ENCODE peak calls at places on chromosomes 3 and 15, in seven cellular contexts. One of them, this sample, is unnamed.

GRCh38 chr3:177930771-177931170 is 605.5 kb upstream of the KCNMB2 start:
- DNase-seq in ascending aorta: no peak
- DNase-seq in adrenal gland: no peak
- DNase-seq in endothelial cell: no peak
- DNase-seq in suprapubic skin: no peak
- DNase-seq in fibroblast of mammary gland: no peak
- DNase-seq in GM12865: no peak
- DNase-seq in this sample: no peak

GRCh38 chr3:107604057-107604802 is 81.5 kb downstream of the BBX start:
- DNase-seq in endothelial cell: no peak
- DNase-seq in fibroblast of mammary gland: peak; percentile 73
- DNase-seq in suprapubic skin: no peak
- DNase-seq in ascending aorta: no peak
- DNase-seq in adrenal gland: no peak
- DNase-seq in GM12865: no peak
- DNase-seq in this sample: no peak

GRCh38 chr15:55222588-55222987 is 25.8 kb upstream of the RSL24D1 start:
- DNase-seq in adrenal gland: no peak
- DNase-seq in ascending aorta: no peak
- DNase-seq in suprapubic skin: no peak
- DNase-seq in fibroblast of mammary gland: no peak
- DNase-seq in GM12865: peak; percentile 47
- DNase-seq in endothelial cell: no peak
- DNase-seq in this sample: no peak

GRCh38 chr15:72229947-72230196 is 1.1 kb downstream of the PKM start:
- DNase-seq in adrenal gland: no peak
- DNase-seq in GM12865: no peak
- DNase-seq in fibroblast of mammary gland: no peak
- DNase-seq in endothelial cell: no peak
- DNase-seq in suprapubic skin: no peak
- DNase-seq in ascending aorta: no peak
- DNase-seq in this sample: no peak

GRCh38 chr3:156674911-156675743 is 737 bp downstream of the TIPARP start:
- DNase-seq in GM12865: peak; percentile 70
- DNase-seq in endothelial cell: peak; percentile 58
- DNase-seq in fibroblast of mammary gland: peak; percentile 43
- DNase-seq in adrenal gland: peak; percentile 64
- DNase-seq in suprapubic skin: peak; percentile 86
- DNase-seq in ascending aorta: no peak
- DNase-seq in this sample: no peak

GRCh38 chr3:132726341-132726823 is 4.2 kb upstream of the NPHP3 start:
- DNase-seq in suprapubic skin: no peak
- DNase-seq in fibroblast of mammary gland: peak; percentile 41
- DNase-seq in endothelial cell: no peak
- DNase-seq in adrenal gland: no peak
- DNase-seq in GM12865: peak; percentile 50
- DNase-seq in ascending aorta: no peak
- DNase-seq in this sample: peak; percentile 31

GRCh38 chr3:43573576-43573975 is 48.2 kb downstream of the ANO10 start:
- DNase-seq in GM12865: no peak
- DNase-seq in suprapubic skin: no peak
- DNase-seq in endothelial cell: no peak
- DNase-seq in ascending aorta: no peak
- DNase-seq in adrenal gland: no peak
- DNase-seq in fibroblast of mammary gland: no peak
- DNase-seq in this sample: no peak

GRCh38 chr3:39361252-39361927 is 21.8 kb upstream of the SLC25A38 start:
- DNase-seq in suprapubic skin: no peak
- DNase-seq in fibroblast of mammary gland: no peak
- DNase-seq in GM12865: peak; percentile 80
- DNase-seq in adrenal gland: no peak
- DNase-seq in endothelial cell: no peak
- DNase-seq in ascending aorta: no peak
- DNase-seq in this sample: no peak

GRCh38 chr3:28916713-28917499 is 364.0 kb upstream of the RBMS3 start:
- DNase-seq in ascending aorta: no peak
- DNase-seq in GM12865: peak; percentile 84
- DNase-seq in fibroblast of mammary gland: peak; percentile 71
- DNase-seq in endothelial cell: peak; percentile 52
- DNase-seq in suprapubic skin: no peak
- DNase-seq in adrenal gland: peak; percentile 85
- DNase-seq in this sample: no peak

GRCh38 chr15:89822030-89822429 is 7.4 kb upstream of the ANPEP start:
- DNase-seq in suprapubic skin: no peak
- DNase-seq in endothelial cell: no peak
- DNase-seq in adrenal gland: no peak
- DNase-seq in fibroblast of mammary gland: peak; percentile 28
- DNase-seq in GM12865: peak; percentile 18
- DNase-seq in ascending aorta: no peak
- DNase-seq in this sample: peak; percentile 37

GRCh38 chr15:101193063-101193712 is 58.7 kb downstream of the CHSY1 start:
- DNase-seq in GM12865: no peak
- DNase-seq in adrenal gland: no peak
- DNase-seq in ascending aorta: no peak
- DNase-seq in endothelial cell: no peak
- DNase-seq in fibroblast of mammary gland: peak; percentile 90
- DNase-seq in suprapubic skin: peak; percentile 82
- DNase-seq in this sample: no peak

GRCh38 chr3:134766290-134766689 is 28.8 kb upstream of the EPHB1 start:
- DNase-seq in GM12865: no peak
- DNase-seq in endothelial cell: no peak
- DNase-seq in ascending aorta: no peak
- DNase-seq in adrenal gland: peak; percentile 18
- DNase-seq in fibroblast of mammary gland: no peak
- DNase-seq in suprapubic skin: no peak
- DNase-seq in this sample: no peak

GRCh38 chr3:72597756-72598195 is 250.5 kb downstream of the SHQ1 start:
- DNase-seq in adrenal gland: no peak
- DNase-seq in suprapubic skin: no peak
- DNase-seq in ascending aorta: no peak
- DNase-seq in GM12865: no peak
- DNase-seq in fibroblast of mammary gland: no peak
- DNase-seq in endothelial cell: no peak
- DNase-seq in this sample: peak; percentile 48

GRCh38 chr3:194986208-194987043 is 284.5 kb downstream of the XXYLT1 start:
- DNase-seq in GM12865: no peak
- DNase-seq in fibroblast of mammary gland: no peak
- DNase-seq in endothelial cell: no peak
- DNase-seq in ascending aorta: no peak
- DNase-seq in suprapubic skin: no peak
- DNase-seq in adrenal gland: no peak
- DNase-seq in this sample: no peak

GRCh38 chr3:126439346-126439967 is 36.2 kb downstream of the ZXDC start:
- DNase-seq in suprapubic skin: no peak
- DNase-seq in endothelial cell: no peak
- DNase-seq in fibroblast of mammary gland: no peak
- DNase-seq in adrenal gland: peak; percentile 17
- DNase-seq in ascending aorta: no peak
- DNase-seq in GM12865: no peak
- DNase-seq in this sample: no peak

GRCh38 chr3:127676456-127676855 is 3.7 kb downstream of the ABTB1 start:
- DNase-seq in suprapubic skin: peak; percentile 59
- DNase-seq in GM12865: no peak
- DNase-seq in ascending aorta: no peak
- DNase-seq in endothelial cell: no peak
- DNase-seq in fibroblast of mammary gland: no peak
- DNase-seq in adrenal gland: peak; percentile 36
- DNase-seq in this sample: no peak

GRCh38 chr3:124492824-124493223 is 237.4 kb upstream of the UMPS start:
- DNase-seq in adrenal gland: peak; percentile 81
- DNase-seq in endothelial cell: peak; percentile 43
- DNase-seq in fibroblast of mammary gland: peak; percentile 32
- DNase-seq in GM12865: peak; percentile 13
- DNase-seq in suprapubic skin: no peak
- DNase-seq in ascending aorta: no peak
- DNase-seq in this sample: no peak

GRCh38 chr15:101320501-101321052 is 25.5 kb upstream of the SNRPA1 start:
- DNase-seq in adrenal gland: peak; percentile 77
- DNase-seq in suprapubic skin: no peak
- DNase-seq in ascending aorta: no peak
- DNase-seq in GM12865: peak; percentile 58
- DNase-seq in fibroblast of mammary gland: peak; percentile 15
- DNase-seq in endothelial cell: peak; percentile 59
- DNase-seq in this sample: peak; percentile 70

GRCh38 chr3:3119393-3119851 is 7.3 kb upstream of the TRNT1 start:
- DNase-seq in adrenal gland: no peak
- DNase-seq in fibroblast of mammary gland: peak; percentile 19
- DNase-seq in suprapubic skin: no peak
- DNase-seq in endothelial cell: no peak
- DNase-seq in GM12865: peak; percentile 39
- DNase-seq in ascending aorta: no peak
- DNase-seq in this sample: no peak

GRCh38 chr3:141992512-141992911 is 116.1 kb downstream of the ATP1B3 start:
- DNase-seq in suprapubic skin: no peak
- DNase-seq in ascending aorta: no peak
- DNase-seq in endothelial cell: no peak
- DNase-seq in adrenal gland: no peak
- DNase-seq in GM12865: peak; percentile 39
- DNase-seq in fibroblast of mammary gland: no peak
- DNase-seq in this sample: no peak

GRCh38 chr15:66797921-66798320 is 95.9 kb downstream of the SMAD6 start:
- DNase-seq in suprapubic skin: peak; percentile 34
- DNase-seq in fibroblast of mammary gland: no peak
- DNase-seq in endothelial cell: no peak
- DNase-seq in GM12865: no peak
- DNase-seq in adrenal gland: no peak
- DNase-seq in ascending aorta: no peak
- DNase-seq in this sample: no peak

GRCh38 chr3:63809607-63810006 is 9.5 kb upstream of the C3orf49 start:
- DNase-seq in GM12865: no peak
- DNase-seq in suprapubic skin: no peak
- DNase-seq in adrenal gland: no peak
- DNase-seq in endothelial cell: no peak
- DNase-seq in ascending aorta: no peak
- DNase-seq in fibroblast of mammary gland: peak; percentile 11
- DNase-seq in this sample: no peak

GRCh38 chr15:76823303-76823702 is 81.8 kb downstream of the SCAPER start:
- DNase-seq in adrenal gland: no peak
- DNase-seq in fibroblast of mammary gland: no peak
- DNase-seq in endothelial cell: no peak
- DNase-seq in suprapubic skin: no peak
- DNase-seq in GM12865: no peak
- DNase-seq in ascending aorta: no peak
- DNase-seq in this sample: no peak

GRCh38 chr3:48989796-48990635 is at the start of gene P4HTM:
- DNase-seq in fibroblast of mammary gland: peak; percentile 89
- DNase-seq in ascending aorta: peak; percentile 46
- DNase-seq in GM12865: peak; percentile 83
- DNase-seq in suprapubic skin: peak; percentile 93
- DNase-seq in adrenal gland: peak; percentile 95
- DNase-seq in endothelial cell: peak; percentile 59
- DNase-seq in this sample: peak; percentile 31

GRCh38 chr15:62648954-62649353 is 393.6 kb upstream of the TPM1 start:
- DNase-seq in GM12865: peak; percentile 54
- DNase-seq in fibroblast of mammary gland: peak; percentile 35
- DNase-seq in ascending aorta: no peak
- DNase-seq in suprapubic skin: no peak
- DNase-seq in adrenal gland: no peak
- DNase-seq in endothelial cell: no peak
- DNase-seq in this sample: no peak

GRCh38 chr15:74958320-74958907 is 1.8 kb upstream of the RPP25 start:
- DNase-seq in ascending aorta: no peak
- DNase-seq in fibroblast of mammary gland: peak; percentile 33
- DNase-seq in endothelial cell: peak; percentile 35
- DNase-seq in adrenal gland: peak; percentile 80
- DNase-seq in GM12865: no peak
- DNase-seq in suprapubic skin: peak; percentile 86
- DNase-seq in this sample: no peak

DNA sequence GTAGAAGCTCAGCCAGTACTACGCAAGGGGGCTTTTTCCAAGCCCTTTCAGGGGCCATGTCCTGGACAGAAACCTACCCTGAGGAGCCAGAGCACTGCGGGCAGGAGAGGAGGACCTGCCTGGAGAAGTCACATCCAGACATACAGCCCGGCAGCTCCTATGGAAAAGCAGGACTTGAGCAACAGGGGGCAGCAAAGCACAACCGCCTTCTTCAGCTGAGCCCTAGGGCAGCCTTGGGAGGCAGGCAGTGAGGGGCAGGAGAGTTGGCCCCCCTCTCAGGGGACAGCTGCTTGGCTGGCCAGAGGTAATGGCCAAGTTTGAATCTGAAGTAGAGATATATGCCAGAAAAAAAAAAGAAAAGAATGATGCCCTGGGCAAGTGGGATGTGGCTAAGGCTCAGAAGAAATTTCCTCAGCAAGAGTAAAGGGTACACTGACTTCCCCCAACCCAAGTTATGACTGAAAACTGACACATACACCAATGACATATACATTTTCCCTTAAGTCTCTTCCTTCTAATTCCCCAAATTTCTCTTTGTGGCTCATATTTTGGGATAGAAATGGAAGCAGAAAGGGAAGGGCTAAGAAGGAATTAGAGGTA is 56.9 kb downstream of the CYP19A1 start:
- DNase-seq in fibroblast of mammary gland: peak; percentile 62
- DNase-seq in endothelial cell: peak; percentile 74
- DNase-seq in GM12865: peak; percentile 65
- DNase-seq in ascending aorta: peak; percentile 31
- DNase-seq in suprapubic skin: no peak
- DNase-seq in adrenal gland: peak; percentile 81
- DNase-seq in this sample: peak; percentile 42
- TF ChIP-seq CTCF in fibroblast of mammary gland: peak; percentile 83
- TF ChIP-seq CTCF in endothelial cell: peak; percentile 63
- TF ChIP-seq CTCF in GM12865: peak; percentile 72
- TF ChIP-seq CTCF in ascending aorta: peak; percentile 76
- TF ChIP-seq CTCF in suprapubic skin: peak; percentile 31
- TF ChIP-seq CTCF in adrenal gland: peak; percentile 62
- TF ChIP-seq CTCF in this sample: peak; percentile 80

GRCh38 chr3:40793739-40794138 is 269.0 kb downstream of the ZNF621 start:
- DNase-seq in adrenal gland: no peak
- DNase-seq in endothelial cell: no peak
- DNase-seq in ascending aorta: no peak
- DNase-seq in fibroblast of mammary gland: no peak
- DNase-seq in suprapubic skin: no peak
- DNase-seq in GM12865: no peak
- DNase-seq in this sample: no peak

GRCh38 chr3:40790741-40791140 is 266.0 kb downstream of the ZNF621 start:
- DNase-seq in GM12865: no peak
- DNase-seq in adrenal gland: no peak
- DNase-seq in fibroblast of mammary gland: no peak
- DNase-seq in ascending aorta: no peak
- DNase-seq in suprapubic skin: no peak
- DNase-seq in endothelial cell: no peak
- DNase-seq in this sample: no peak
- TF ChIP-seq CTCF in GM12865: no peak
- TF ChIP-seq CTCF in adrenal gland: no peak
- TF ChIP-seq CTCF in fibroblast of mammary gland: no peak
- TF ChIP-seq CTCF in ascending aorta: no peak
- TF ChIP-seq CTCF in suprapubic skin: no peak
- TF ChIP-seq CTCF in endothelial cell: no peak
- TF ChIP-seq CTCF in this sample: no peak

GRCh38 chr15:27250223-27250622 is 279.2 kb downstream of the GABRG3 start:
- DNase-seq in GM12865: no peak
- DNase-seq in ascending aorta: no peak
- DNase-seq in suprapubic skin: no peak
- DNase-seq in endothelial cell: no peak
- DNase-seq in adrenal gland: no peak
- DNase-seq in fibroblast of mammary gland: no peak
- DNase-seq in this sample: no peak
- TF ChIP-seq CTCF in GM12865: no peak
- TF ChIP-seq CTCF in ascending aorta: no peak
- TF ChIP-seq CTCF in suprapubic skin: no peak
- TF ChIP-seq CTCF in endothelial cell: no peak
- TF ChIP-seq CTCF in adrenal gland: no peak
- TF ChIP-seq CTCF in fibroblast of mammary gland: no peak
- TF ChIP-seq CTCF in this sample: no peak

GRCh38 chr3:109228391-109229080 is 87.8 kb downstream of the DPPA2 start:
- DNase-seq in fibroblast of mammary gland: no peak
- DNase-seq in GM12865: no peak
- DNase-seq in adrenal gland: no peak
- DNase-seq in suprapubic skin: no peak
- DNase-seq in endothelial cell: no peak
- DNase-seq in ascending aorta: no peak
- DNase-seq in this sample: no peak

GRCh38 chr3:109224333-109224732 is 87.8 kb downstream of the C3orf85 start:
- DNase-seq in adrenal gland: peak; percentile 59
- DNase-seq in GM12865: no peak
- DNase-seq in suprapubic skin: no peak
- DNase-seq in fibroblast of mammary gland: no peak
- DNase-seq in ascending aorta: no peak
- DNase-seq in endothelial cell: peak; percentile 7
- DNase-seq in this sample: no peak
- TF ChIP-seq CTCF in adrenal gland: no peak
- TF ChIP-seq CTCF in GM12865: peak; percentile 19
- TF ChIP-seq CTCF in suprapubic skin: no peak
- TF ChIP-seq CTCF in fibroblast of mammary gland: no peak
- TF ChIP-seq CTCF in ascending aorta: no peak
- TF ChIP-seq CTCF in endothelial cell: peak; percentile 24
- TF ChIP-seq CTCF in this sample: no peak

This sample was measured in D721Med.